ENCODE peak calls at places on chromosomes 3 and 15, in seven cellular contexts. N is cardiac muscle cell, C is Panc1, M is fibroblast of lung, X is kidney, B is Peyer's patch, K is body of pancreas. J is an unnamed sample.

GRCh38 chr3:141403576-141403975 is 35.3 kb downstream of the ZBTB38 start:
- DNase-seq in N (no peak), C (no peak), M (no peak), X (no peak), B (no peak), K (no peak), J (no peak)

GRCh38 chr3:194231840-194232832 is 96.2 kb downstream of the HES1 start:
- DNase-seq in N (no peak), C (no peak), M (no peak), X (no peak), B (no peak), K (no peak), J (peak; percentile 75)

GRCh38 chr3:85760342-85760741 is 801.6 kb downstream of the CADM2 start:
- DNase-seq in N (no peak), C (no peak), M (peak; percentile 14), X (no peak), B (no peak), K (no peak), J (no peak)

GRCh38 chr3:133276594-133276993 is 123.3 kb upstream of the BFSP2 start:
- DNase-seq in N (no peak), C (no peak), M (no peak), X (no peak), B (no peak), K (no peak), J (no peak)

GRCh38 chr3:12392101-12392878 is 92.0 kb upstream of the TSEN2 start:
- DNase-seq in N (no peak), C (no peak), M (no peak), X (no peak), B (no peak), K (no peak), J (no peak)

GRCh38 chr3:33218072-33218445 is 551 bp downstream of the SUSD5 start:
- DNase-seq in N (no peak), C (no peak), M (peak; percentile 24), X (no peak), B (no peak), K (no peak), J (peak; percentile 9)

GRCh38 chr3:195224156-195224979 is 46.6 kb downstream of the XXYLT1 start:
- DNase-seq in N (no peak), C (no peak), M (no peak), X (no peak), B (peak; percentile 10), K (no peak), J (no peak)

GRCh38 chr15:45134682-45135604 is 5.1 kb downstream of the DUOX1 start:
- DNase-seq in N (peak; percentile 50), C (no peak), M (no peak), X (no peak), B (no peak), K (peak; percentile 52), J (no peak)

GRCh38 chr15:88623061-88623460 is 1.9 kb downstream of the AEN start:
- DNase-seq in N (no peak), C (peak; percentile 82), M (peak; percentile 85), X (no peak), B (no peak), K (no peak), J (peak; percentile 75)

GRCh38 chr3:44030690-44031344 is 210.9 kb upstream of the TOPAZ1 start:
- DNase-seq in N (no peak), C (no peak), M (peak; percentile 38), X (no peak), B (no peak), K (no peak), J (no peak)

GRCh38 chr3:170634663-170635096 is 48.8 kb upstream of the SLC7A14 start:
- DNase-seq in N (no peak), C (no peak), M (no peak), X (no peak), B (no peak), K (no peak), J (no peak)

GRCh38 chr3:9076985-9077384 is 113.7 kb upstream of the RAD18 start:
- DNase-seq in N (no peak), C (no peak), M (peak; percentile 8), X (no peak), B (no peak), K (no peak), J (no peak)

GRCh38 chr3:184559336-184559735 is 2.2 kb upstream of the EPHB3 start:
- DNase-seq in N (no peak), C (no peak), M (no peak), X (no peak), B (no peak), K (peak; percentile 78), J (no peak)

GRCh38 chr3:73259841-73260240 is 198.4 kb downstream of the EBLN2 start:
- DNase-seq in N (no peak), C (no peak), M (peak; percentile 26), X (no peak), B (no peak), K (no peak), J (no peak)

GRCh38 chr3:142180761-142181362 is 31.5 kb upstream of the TFDP2 start:
- DNase-seq in N (peak; percentile 33), C (no peak), M (peak; percentile 14), X (no peak), B (no peak), K (peak; percentile 22), J (peak; percentile 2)

GRCh38 chr3:173502983-173503568 is 105.5 kb downstream of the NLGN1 start:
- DNase-seq in N (no peak), C (no peak), M (peak; percentile 75), X (no peak), B (no peak), K (no peak), J (no peak)

GRCh38 chr3:138460536-138461205 is 26.3 kb downstream of the ESYT3 start:
- DNase-seq in N (no peak), C (no peak), M (no peak), X (no peak), B (no peak), K (no peak), J (no peak)

GRCh38 chr15:77186518-77187095 is 115.7 kb upstream of the TSPAN3 start:
- DNase-seq in N (peak; percentile 52), C (no peak), M (peak; percentile 26), X (no peak), B (no peak), K (peak; percentile 20), J (no peak)

GRCh38 chr3:8560608-8561007 is 59.0 kb downstream of the LMCD1 start:
- DNase-seq in N (no peak), C (no peak), M (peak; percentile 99), X (no peak), B (no peak), K (no peak), J (peak; percentile 89)

GRCh38 chr3:48711727-48712126 is 5.3 kb downstream of the IP6K2 start:
- DNase-seq in N (no peak), C (no peak), M (no peak), X (no peak), B (no peak), K (no peak), J (no peak)

GRCh38 chr3:50237133-50237651 is 1.2 kb downstream of the GNAI2 start:
- DNase-seq in N (peak; percentile 44), C (no peak), M (peak; percentile 48), X (peak; percentile 84), B (peak; percentile 42), K (no peak), J (no peak)

GRCh38 chr3:197613187-197613586 is 57.4 kb upstream of the BDH1 start:
- DNase-seq in N (no peak), C (no peak), M (no peak), X (no peak), B (no peak), K (no peak), J (no peak)

GRCh38 chr15:98870788-98871187 is 136.8 kb downstream of the PGPEP1L start:
- DNase-seq in N (no peak), C (no peak), M (no peak), X (no peak), B (no peak), K (peak; percentile 71), J (no peak)

GRCh38 chr3:17945018-17945798 is 202.8 kb upstream of the TBC1D5 start:
- DNase-seq in N (peak; percentile 32), C (no peak), M (peak; percentile 28), X (no peak), B (no peak), K (no peak), J (peak; percentile 28)

GRCh38 chr15:43514241-43515057 is 3.0 kb upstream of the MAP1A start:
- DNase-seq in N (peak; percentile 62), C (no peak), M (peak; percentile 43), X (no peak), B (no peak), K (no peak), J (no peak)
- TF ChIP-seq CTCF in N (peak; percentile 62), C (peak; percentile 86), M (peak; percentile 71), X (peak; percentile 29), B (peak; percentile 43), K (peak; percentile 48), J (peak; percentile 64)

GRCh38 chr3:126541628-126542339 is 16.9 kb downstream of the C3orf22 start:
- DNase-seq in N (no peak), C (no peak), M (no peak), X (peak; percentile 70), B (no peak), K (no peak), J (no peak)
- H3K4me1 ChIP-seq in N (no peaks in the 10 kb centered on the region), C (peaks cover 6% of the 10 kb centered on the region), M (peaks cover 15% of the 10 kb centered on the region), X (peaks cover 3% of the 10 kb centered on the region), B (no peaks in the 10 kb centered on the region), K (no peaks in the 10 kb centered on the region), J (no peaks in the 10 kb centered on the region)

DNA sequence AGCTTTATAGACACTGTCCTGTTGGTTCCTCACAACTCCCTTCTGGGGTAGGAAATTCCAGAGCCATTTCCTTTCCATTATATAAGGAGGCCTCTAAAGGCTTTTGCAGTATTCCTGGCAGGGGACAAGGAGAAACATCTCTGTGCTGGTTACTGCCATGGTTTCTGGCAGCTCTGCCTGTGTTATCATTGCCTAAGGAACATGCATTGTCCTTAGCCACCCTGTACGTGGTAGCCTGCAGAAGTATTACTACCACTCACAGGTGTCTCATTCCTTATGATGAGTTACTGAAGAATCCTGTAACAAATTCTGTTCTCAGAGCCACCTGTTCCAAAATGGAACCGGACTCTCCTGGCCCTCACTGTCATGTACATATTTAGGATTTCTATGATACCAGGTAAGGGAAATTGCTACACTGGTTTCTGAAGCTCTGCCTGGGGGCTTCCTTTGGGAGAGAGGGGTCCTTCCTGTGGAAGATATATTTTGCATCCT is 58.0 kb downstream of the UMPS start:
- DNase-seq in N (no peak), C (no peak), M (no peak), X (no peak), B (no peak), K (no peak), J (no peak)
- H3K27ac ChIP-seq in N (peak overlapping the region; percentile 62), C (no peak overlapping the region), M (no peak overlapping the region), X (no peak overlapping the region), B (no peak overlapping the region), K (no peak overlapping the region), J (no peak overlapping the region)

DNA sequence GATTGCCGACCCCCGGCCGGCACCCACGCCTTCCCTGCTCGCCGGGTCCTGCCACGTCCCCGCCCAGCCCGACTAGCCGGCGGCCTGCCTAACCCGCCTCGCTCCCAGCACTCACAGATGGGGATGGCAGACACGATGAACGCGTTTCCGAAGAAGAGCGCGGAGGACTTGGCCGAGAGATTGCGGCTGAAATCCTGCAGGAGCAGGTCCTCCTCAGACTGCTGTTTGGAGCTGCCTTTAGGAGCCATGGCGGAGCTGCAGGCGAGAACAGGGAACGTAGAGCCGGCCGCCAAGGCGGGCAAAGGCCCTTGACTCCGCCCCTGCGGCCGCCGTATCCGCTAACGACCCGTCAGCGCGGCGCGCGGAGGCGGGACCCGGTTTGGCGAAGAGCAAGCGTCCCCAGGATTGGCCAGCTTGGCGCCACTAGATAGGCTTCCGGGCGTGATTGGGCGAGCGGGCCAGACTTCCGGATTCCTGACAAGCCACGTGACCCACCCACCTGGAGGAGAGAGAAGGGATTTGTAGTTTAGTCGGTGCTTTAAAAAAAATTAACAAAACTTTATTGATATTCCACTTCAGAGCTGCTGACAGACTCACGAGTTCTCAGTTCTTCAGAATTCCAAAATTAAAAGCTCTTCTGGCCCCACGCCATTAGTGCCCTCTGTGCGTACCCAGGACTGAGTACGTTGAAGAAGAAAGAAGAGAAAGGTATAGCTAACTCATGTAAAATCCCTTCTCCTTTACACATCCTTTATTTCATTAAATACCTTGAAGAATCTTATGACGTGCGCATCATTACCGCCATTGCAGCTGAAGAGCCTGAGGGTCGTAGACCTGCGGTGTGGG is at the start of gene SSR3:
- DNase-seq in N (peak; percentile 99), C (peak; percentile 93), M (peak; percentile 100), X (peak; percentile 100), B (peak; percentile 99), K (peak; percentile 99), J (peak; percentile 98)
- TF ChIP-seq CTCF in N (no peak), C (no peak), M (no peak), X (no peak), B (peak; percentile 80), K (peak; percentile 65), J (peak; percentile 6)